ENCODE peak calls at places on chromosomes 12 and 14, in five cellular contexts. M, S, Y, X and H are unnamed samples.
A peak's percentile ranks its signal among the peaks of the same experiment; 100 is the strongest.

GRCh38 chr12:89236237-89236636 is 116.1 kb downstream of the DUSP6 start:
- DNase-seq in M (no peak), S (no peak), Y (no peak), X (no peak), H (no peak)

GRCh38 chr14:23174266-23174665 is 9.2 kb downstream of the SLC7A8 start:
- DNase-seq in M (peak; percentile 63), S (no peak), Y (no peak), X (no peak), H (peak; percentile 72)

GRCh38 chr12:62435337-62436163 is 31.1 kb upstream of the MON2 start:
- DNase-seq in M (peak; percentile 80), S (no peak), Y (peak; percentile 68), X (peak; percentile 40), H (peak; percentile 74)

GRCh38 chr14:104421401-104421821 is 158.2 kb upstream of the C14orf180 start:
- DNase-seq in M (no peak), S (no peak), Y (no peak), X (no peak), H (no peak)

GRCh38 chr12:132771126-132771838 is 9.7 kb upstream of the ANKLE2 start:
- DNase-seq in M (no peak), S (no peak), Y (peak; percentile 91), X (peak; percentile 71), H (no peak)

GRCh38 chr14:37931998-37932397 is 275.7 kb upstream of the SSTR1 start:
- DNase-seq in M (no peak), S (no peak), Y (no peak), X (no peak), H (no peak)

GRCh38 chr12:58966939-58967338 is 46.6 kb upstream of the LRIG3 start:
- DNase-seq in M (no peak), S (no peak), Y (no peak), X (no peak), H (no peak)

GRCh38 chr12:103354403-103354802 is 141.4 kb downstream of the C12orf42 start:
- DNase-seq in M (no peak), S (no peak), Y (no peak), X (no peak), H (no peak)

GRCh38 chr12:33588725-33589405 is 149.2 kb upstream of the SYT10 start:
- DNase-seq in M (no peak), S (no peak), Y (no peak), X (no peak), H (no peak)

GRCh38 chr12:70553391-70553859 is 83.8 kb downstream of the PTPRB start:
- DNase-seq in M (no peak), S (no peak), Y (no peak), X (no peak), H (no peak)

GRCh38 chr12:102522768-102523167 is 42.4 kb upstream of the IGF1 start:
- DNase-seq in M (no peak), S (no peak), Y (peak; percentile 10), X (no peak), H (no peak)

GRCh38 chr12:115362319-115362976 is 678.5 kb upstream of the TBX3 start:
- DNase-seq in M (no peak), S (no peak), Y (no peak), X (no peak), H (no peak)

GRCh38 chr12:52036587-52037171 is 14.6 kb upstream of the NR4A1 start:
- DNase-seq in M (peak; percentile 95), S (no peak), Y (peak; percentile 69), X (peak; percentile 89), H (peak; percentile 92)

GRCh38 chr12:25997401-25997973 is 39.0 kb downstream of the RASSF8 start:
- DNase-seq in M (no peak), S (peak; percentile 96), Y (no peak), X (no peak), H (no peak)

GRCh38 chr14:23483216-23483854 is 13.8 kb downstream of the NGDN start:
- DNase-seq in M (peak; percentile 30), S (no peak), Y (peak; percentile 25), X (no peak), H (peak; percentile 64)

GRCh38 chr12:67338426-67338825 is 69.3 kb downstream of the CAND1 start:
- DNase-seq in M (no peak), S (no peak), Y (no peak), X (no peak), H (no peak)

GRCh38 chr14:66174453-66174891 is 311.7 kb upstream of the CCDC196 start:
- DNase-seq in M (peak; percentile 15), S (no peak), Y (no peak), X (no peak), H (peak; percentile 55)

GRCh38 chr12:95959107-95959506 is 16.0 kb downstream of the AMDHD1 start:
- DNase-seq in M (no peak), S (no peak), Y (no peak), X (peak; percentile 17), H (peak; percentile 20)

GRCh38 chr12:67452119-67452805 is 183.1 kb downstream of the CAND1 start:
- DNase-seq in M (no peak), S (no peak), Y (peak; percentile 90), X (peak; percentile 94), H (no peak)

GRCh38 chr14:105528859-105529505 is 2.6 kb downstream of the TMEM121 start:
- DNase-seq in M (peak; percentile 2), S (no peak), Y (peak; percentile 55), X (no peak), H (no peak)

GRCh38 chr12:13093850-13094225 is 9.6 kb downstream of the GSG1 start:
- DNase-seq in M (no peak), S (no peak), Y (no peak), X (no peak), H (peak; percentile 50)

GRCh38 chr12:42299392-42300308 is 26.2 kb downstream of the ZCRB1 start:
- DNase-seq in M (no peak), S (no peak), Y (peak; percentile 96), X (peak; percentile 62), H (peak; percentile 39)

GRCh38 chr14:102969901-102970300 is 47.4 kb downstream of the AMN start:
- DNase-seq in M (no peak), S (no peak), Y (no peak), X (no peak), H (no peak)

GRCh38 chr12:3130053-3130805 is 53.0 kb downstream of the TSPAN9 start:
- DNase-seq in M (no peak), S (no peak), Y (no peak), X (no peak), H (no peak)

GRCh38 chr12:67014642-67015041 is 254.5 kb upstream of the CAND1 start:
- DNase-seq in M (no peak), S (no peak), Y (no peak), X (no peak), H (no peak)

DNA sequence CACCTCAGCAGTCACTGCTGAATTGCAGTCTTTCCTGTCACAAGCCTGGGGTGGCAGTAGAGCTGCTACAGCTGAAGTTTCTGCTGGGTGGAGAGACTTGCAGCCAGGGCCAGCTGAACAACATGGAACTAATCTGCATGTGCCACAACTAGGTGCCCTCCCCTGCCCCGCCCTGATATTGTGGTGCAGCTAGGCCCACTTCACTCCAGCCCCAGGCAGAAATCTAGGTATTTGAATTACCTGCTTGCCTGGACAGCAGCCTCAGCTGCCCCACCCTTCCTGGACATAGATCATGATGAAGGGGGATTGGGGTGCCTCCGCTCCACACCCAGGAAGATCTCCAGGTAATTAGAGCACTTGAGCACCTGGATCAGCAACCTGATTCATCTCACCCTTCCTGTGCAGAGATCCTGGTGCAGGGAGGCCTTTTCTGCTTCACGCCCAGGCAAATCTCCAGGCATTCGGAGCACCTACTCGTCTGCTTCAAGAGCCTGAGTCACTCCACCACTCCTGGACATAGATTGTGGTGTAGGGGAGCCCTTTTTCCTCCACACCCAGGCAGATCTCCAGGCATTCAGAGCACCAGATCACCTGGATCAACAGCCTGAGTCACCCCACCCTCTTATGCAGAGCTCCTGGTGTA is 477.0 kb downstream of the SOX5 start:
- DNase-seq in M (no peak), S (no peak), Y (no peak), X (no peak), H (no peak)
- TF ChIP-seq CTCF in M (no peak), S (no peak), Y (no peak), X (no peak), H (no peak)

DNA sequence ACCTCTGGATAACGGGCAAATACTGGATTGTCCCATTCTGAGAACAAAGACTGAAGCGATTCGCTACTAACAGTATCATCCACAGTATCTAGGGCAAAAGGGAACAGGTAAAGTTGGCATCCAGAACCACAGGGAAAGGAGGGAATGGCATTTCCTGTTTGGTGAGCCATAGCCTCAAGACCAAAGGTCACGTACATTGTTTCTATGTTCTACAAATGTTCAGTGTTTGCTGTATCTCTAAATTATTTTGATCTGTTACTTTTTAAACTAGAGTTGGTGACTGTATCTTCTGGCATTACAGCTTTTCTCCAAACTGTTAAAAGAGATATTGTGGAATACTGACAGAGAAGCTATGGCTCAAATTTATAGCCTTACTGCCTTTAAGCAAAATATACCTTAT is 9.7 kb downstream of the MLH3 start:
- DNase-seq in M (peak; percentile 20), S (no peak), Y (no peak), X (no peak), H (no peak)
- TF ChIP-seq CTCF in M (no peak), S (no peak), Y (no peak), X (no peak), H (no peak)

DNA sequence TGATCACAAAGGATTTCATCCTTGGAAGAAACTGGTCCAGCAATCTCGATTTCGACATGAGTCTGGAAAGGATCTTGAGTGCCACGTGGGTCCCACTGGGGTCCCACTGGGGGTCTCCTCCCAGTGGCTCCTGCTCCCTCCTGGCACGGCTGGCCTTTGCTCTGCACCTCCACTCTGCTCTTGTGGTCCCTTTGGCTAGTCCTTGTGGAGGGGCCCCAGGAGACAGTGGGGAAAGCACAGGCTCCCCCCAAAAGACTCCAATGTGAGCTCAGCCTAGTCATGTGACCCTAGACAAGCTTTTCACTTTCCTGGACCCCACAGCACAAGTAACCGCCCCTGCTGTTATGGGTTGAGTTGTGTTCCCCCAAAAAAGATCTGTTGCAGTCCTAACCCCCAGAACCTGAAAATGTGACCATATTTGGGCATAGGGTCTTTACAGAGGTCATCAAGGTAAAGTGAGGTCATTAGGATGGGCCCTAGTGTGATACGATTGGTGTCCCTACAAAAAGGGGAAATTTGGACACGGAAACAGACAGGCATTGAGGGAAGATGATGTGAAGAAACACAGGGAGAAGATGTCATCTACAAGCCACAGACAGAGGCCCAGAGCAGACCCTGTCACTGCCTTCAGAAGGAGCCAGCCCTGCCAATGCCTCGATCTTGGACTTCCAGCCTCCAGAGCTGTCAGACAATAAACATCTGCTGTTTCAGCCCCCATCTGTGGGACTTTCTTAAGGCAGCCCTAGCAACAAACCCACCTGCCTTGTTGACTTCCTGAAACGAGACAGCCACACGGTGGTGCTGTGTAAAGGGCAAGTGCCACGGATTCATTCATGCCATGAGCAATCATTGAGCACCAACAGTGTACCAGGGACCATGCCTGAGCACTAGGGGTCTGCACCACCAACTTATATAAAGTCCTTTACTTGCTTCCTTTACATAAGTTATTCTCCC is 23.8 kb upstream of the PPP2R5C start:
- DNase-seq in M (no peak), S (no peak), Y (peak; percentile 26), X (no peak), H (no peak)
- TF ChIP-seq CTCF in M (no peak), S (peak; percentile 9), Y (peak; percentile 31), X (peak; percentile 21), H (no peak)

DNA sequence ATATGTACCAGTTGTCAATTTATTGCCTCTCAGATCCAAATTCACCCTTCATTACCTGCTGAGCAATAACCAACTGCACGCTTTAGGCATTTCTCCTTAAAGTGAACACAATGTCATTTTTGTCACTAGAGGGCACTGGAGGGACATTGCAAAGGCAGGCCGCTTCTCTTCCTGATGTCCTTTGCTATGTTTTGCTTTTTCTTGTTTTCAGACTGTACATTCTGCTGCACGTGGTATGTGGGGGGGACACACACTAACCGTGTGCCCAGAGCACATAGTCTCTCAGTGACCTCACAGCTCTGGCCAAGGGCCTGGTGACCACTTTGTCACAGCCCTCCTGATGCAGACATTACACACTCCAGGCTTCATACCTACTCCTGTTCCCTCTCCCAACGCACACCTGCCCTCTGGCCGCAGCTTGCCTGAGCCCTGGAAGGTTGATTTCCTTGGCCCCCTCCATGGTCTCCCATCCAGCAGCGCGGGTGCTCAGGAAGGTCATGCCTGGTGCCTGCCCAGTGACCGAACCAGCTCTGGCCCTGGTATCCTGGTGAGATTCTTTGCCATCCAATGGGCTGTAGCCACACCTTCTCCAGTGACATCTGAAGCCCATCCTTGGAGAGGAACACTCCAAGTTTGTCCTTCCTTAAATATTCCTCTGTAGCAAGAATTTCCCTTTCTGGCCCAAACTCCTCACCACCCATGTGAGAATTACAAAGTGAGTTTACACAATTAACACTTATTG is 39.9 kb downstream of the MYO1H start:
- DNase-seq in M (peak; percentile 44), S (no peak), Y (peak; percentile 45), X (peak; percentile 72), H (peak; percentile 39)
- TF ChIP-seq CTCF in M (peak; percentile 51), S (peak; percentile 60), Y (peak; percentile 42), X (peak; percentile 83), H (peak; percentile 53)